ENCODE peak calls at places on chromosomes 13 and 19, in ten cellular contexts. H is osteocyte; X is GM13977; K is activated B cell treated with CpG ODN at 0.5 μM for 24 hours; U is activated T-helper 1 cell treated with anti-CD3 and anti-CD28 coated beads, Interleukin-2, amount 50 U/mL, for 16 hours; V is heart right ventricle; R is smooth muscle cell of the brain vasculature; N is fibroblast of pulmonary artery; D is NCI-H146; J is stimulated activated CD4-positive, alpha-beta T cell treated with anti-CD3 and anti-CD28 coated beads, Interleukin-4, amount 100 ng/mL, for 48 hours. A is an unnamed sample.

GRCh38 chr13:58960909-58961308 is 1202.8 kb downstream of the DIAPH3 start:
- DNase-seq in J (no peak), U (no peak), X (peak), R (peak), V (no peak), H (no peak), K (no peak), D (no peak), N (peak), A (no peak)

GRCh38 chr19:13152854-13153626 is 2.8 kb downstream of the IER2 start:
- DNase-seq in D (peak), J (peak), N (peak), K (peak), H (peak), V (peak), U (peak), X (peak), R (no peak), A (peak)

GRCh38 chr13:101307181-101307701 is 109.1 kb downstream of the NALCN start:
- DNase-seq in N (peak), K (no peak), R (no peak), X (no peak), J (no peak), U (no peak), H (no peak), D (no peak), V (no peak), A (no peak)

GRCh38 chr19:10230155-10230903 is 802 bp downstream of the S1PR2 start:
- DNase-seq in D (peak), J (no peak), K (peak), V (peak), X (peak), N (peak), R (no peak), U (peak), H (no peak), A (no peak)

GRCh38 chr19:31114585-31114984 is 234.7 kb downstream of the TSHZ3 start:
- DNase-seq in R (no peak), K (no peak), X (no peak), D (no peak), H (no peak), N (no peak), V (no peak), J (no peak), U (no peak), A (no peak)

GRCh38 chr19:47176627-47177090 is 46.0 kb downstream of the SAE1 start:
- DNase-seq in U (no peak), R (peak), D (no peak), H (no peak), V (peak), N (peak), J (peak), X (no peak), K (no peak), A (peak)

GRCh38 chr13:38674208-38674607 is 12.7 kb upstream of the FREM2 start:
- DNase-seq in J (no peak), K (no peak), N (no peak), V (no peak), U (no peak), H (no peak), X (no peak), D (no peak), R (no peak), A (no peak)

GRCh38 chr13:38045278-38046048 is 175.9 kb upstream of the TRPC4 start:
- DNase-seq in D (peak), R (peak), H (no peak), J (no peak), K (no peak), N (peak), X (no peak), U (no peak), V (no peak), A (no peak)

GRCh38 chr13:109196896-109197295 is 567.5 kb downstream of the MYO16 start:
- DNase-seq in X (no peak), N (no peak), U (no peak), K (no peak), V (no peak), D (no peak), R (no peak), H (no peak), J (no peak), A (no peak)

GRCh38 chr13:75136151-75136550 is 345.8 kb downstream of the TBC1D4 start:
- DNase-seq in X (no peak), V (no peak), K (no peak), D (no peak), J (no peak), U (no peak), N (no peak), H (no peak), R (no peak), A (no peak)

GRCh38 chr19:40398417-40399056 is 8.6 kb upstream of the HIPK4 start:
- DNase-seq in X (no peak), D (peak), J (peak), V (no peak), U (peak), K (no peak), N (no peak), R (no peak), H (no peak), A (no peak)

GRCh38 chr19:2223959-2224358 is 12.2 kb downstream of the PLEKHJ1 start:
- DNase-seq in U (no peak), H (no peak), K (peak), N (no peak), V (no peak), R (no peak), J (no peak), X (no peak), D (no peak), A (no peak)

GRCh38 chr13:97369269-97369893 is 64.6 kb upstream of the RAP2A start:
- DNase-seq in R (no peak), H (no peak), U (no peak), V (no peak), N (no peak), K (no peak), D (no peak), J (no peak), X (peak), A (no peak)

GRCh38 chr13:99477493-99477892 is 23.8 kb upstream of the TM9SF2 start:
- DNase-seq in K (no peak), R (no peak), J (no peak), D (no peak), N (no peak), X (no peak), V (no peak), U (no peak), H (no peak), A (no peak)

GRCh38 chr13:43085545-43085944 is 62.2 kb downstream of the DNAJC15 start:
- DNase-seq in H (no peak), X (no peak), U (no peak), V (no peak), K (no peak), R (peak), N (peak), D (peak), J (no peak), A (peak)

A was measured in stromal cell of bone marrow.